ENCODE peak calls at places on chromosomes 4 and X, in four cellular contexts. Y is PC-3, S is OCI-LY7, D is brain microvascular endothelial cell. E is an unnamed sample.

GRCh38 chrX:28177202-28177601 is 196.0 kb upstream of the DCAF8L1 start:
- DNase-seq in Y (peak; percentile 57), S (peak; percentile 0), D (no peak), E (peak; percentile 0)

GRCh38 chr4:74376888-74377483 is 12.0 kb downstream of the EREG start:
- DNase-seq in Y (peak; percentile 60), S (peak; percentile 11), D (peak; percentile 46), E (peak; percentile 62)

GRCh38 chr4:108651068-108651794 is 832 bp downstream of the OSTC start:
- DNase-seq in Y (peak; percentile 29), S (peak; percentile 45), D (peak; percentile 63), E (peak; percentile 35)

GRCh38 chr4:153375303-153375702 is 30.8 kb downstream of the MND1 start:
- DNase-seq in Y (no peak), S (no peak), D (no peak), E (no peak)

GRCh38 chr4:125268065-125268755 is 46.5 kb upstream of the FAT4 start:
- DNase-seq in Y (no peak), S (no peak), D (no peak), E (no peak)

GRCh38 chr4:165343353-165344191 is 16.1 kb downstream of the MSMO1 start:
- DNase-seq in Y (peak; percentile 55), S (peak; percentile 42), D (no peak), E (no peak)

GRCh38 chrX:115894087-115894486 is 276.5 kb upstream of the AGTR2 start:
- DNase-seq in Y (peak; percentile 65), S (no peak), D (peak; percentile 13), E (no peak)

GRCh38 chr4:102387552-102388150 is 42.4 kb upstream of the SLC39A8 start:
- DNase-seq in Y (no peak), S (no peak), D (no peak), E (no peak)

GRCh38 chr4:165874799-165875371 is 1.8 kb downstream of the TLL1 start:
- DNase-seq in Y (peak; percentile 61), S (no peak), D (no peak), E (peak; percentile 17)

GRCh38 chr4:1588306-1588705 is 95.8 kb downstream of the FAM53A start:
- DNase-seq in Y (no peak), S (no peak), D (no peak), E (no peak)

GRCh38 chr4:30757357-30757756 is 37.2 kb downstream of the PCDH7 start:
- DNase-seq in Y (peak; percentile 91), S (no peak), D (peak; percentile 72), E (peak; percentile 87)

GRCh38 chrX:793216-793770 is 162.7 kb downstream of the SHOX start:
- DNase-seq in Y (no peak), S (no peak), D (no peak), E (no peak)

GRCh38 chr4:16665942-16666586 is 232.4 kb downstream of the LDB2 start:
- DNase-seq in Y (no peak), S (no peak), D (no peak), E (no peak)

GRCh38 chrX:18252644-18253359 is 32.1 kb upstream of the BEND2 start:
- DNase-seq in Y (no peak), S (no peak), D (no peak), E (no peak)

GRCh38 chrX:70039758-70040157 is 10.0 kb downstream of the AWAT2 start:
- DNase-seq in Y (peak; percentile 31), S (no peak), D (no peak), E (no peak)

GRCh38 chrX:114611018-114611619 is 27.2 kb downstream of the HTR2C start:
- DNase-seq in Y (peak; percentile 65), S (peak; percentile 27), D (peak; percentile 28), E (peak; percentile 7)

GRCh38 chr4:128302775-128303174 is 15.2 kb upstream of the PGRMC2 start:
- DNase-seq in Y (no peak), S (no peak), D (no peak), E (no peak)

GRCh38 chr4:138898282-138898681 is 117.3 kb upstream of the NOCT start:
- DNase-seq in Y (no peak), S (no peak), D (peak; percentile 19), E (no peak)

GRCh38 chrX:2705461-2705860 is 14.4 kb downstream of the CD99 start:
- DNase-seq in Y (no peak), S (no peak), D (no peak), E (no peak)

GRCh38 chr4:29304595-29304994 is 1415.6 kb upstream of the PCDH7 start:
- DNase-seq in Y (no peak), S (no peak), D (no peak), E (no peak)

GRCh38 chrX:40845331-40845911 is 110.1 kb upstream of the MED14 start:
- DNase-seq in Y (peak; percentile 14), S (no peak), D (peak; percentile 90), E (no peak)

GRCh38 chrX:149909324-149910177 is 19.8 kb upstream of the HSFX4 start:
- DNase-seq in Y (no peak), S (no peak), D (no peak), E (no peak)

GRCh38 chr4:143025111-143025704 is 159.5 kb upstream of the USP38 start:
- DNase-seq in Y (peak; percentile 55), S (no peak), D (peak; percentile 17), E (no peak)

GRCh38 chr4:149699642-149700041 is 116.0 kb downstream of the IQCM start:
- DNase-seq in Y (no peak), S (no peak), D (no peak), E (no peak)

GRCh38 chrX:19990225-19990518 is 689 bp downstream of the BCLAF3 start:
- DNase-seq in Y (peak; percentile 2), S (no peak), D (no peak), E (peak; percentile 2)

GRCh38 chr4:82560853-82561744 is 689 bp downstream of the TMEM150C start:
- DNase-seq in Y (no peak), S (no peak), D (no peak), E (no peak)

GRCh38 chr4:159272341-159273125 is 169.7 kb downstream of the RAPGEF2 start:
- DNase-seq in Y (no peak), S (no peak), D (no peak), E (no peak)

GRCh38 chr4:26826721-26827120 is 33.9 kb upstream of the STIM2 start:
- DNase-seq in Y (no peak), S (peak; percentile 96), D (peak; percentile 26), E (no peak)

GRCh38 chr4:76897522-76898384 is at the start of gene SOWAHB:
- DNase-seq in Y (peak; percentile 84), S (no peak), D (no peak), E (peak; percentile 63)

GRCh38 chrX:148417934-148418333 is 82.5 kb upstream of the AFF2 start:
- DNase-seq in Y (no peak), S (no peak), D (no peak), E (no peak)

GRCh38 chr4:164508836-164509235 is 245.1 kb upstream of the SMIM31 start:
- DNase-seq in Y (no peak), S (no peak), D (no peak), E (no peak)

GRCh38 chr4:112515278-112516075 is 503 bp downstream of the NEUROG2 start:
- DNase-seq in Y (peak; percentile 18), S (peak; percentile 35), D (peak; percentile 18), E (no peak)

GRCh38 chrX:134396174-134396573 is 63.8 kb upstream of the HPRT1 start:
- DNase-seq in Y (peak; percentile 37), S (peak; percentile 8), D (no peak), E (peak; percentile 10)

GRCh38 chr4:102815981-102816380 is 11.4 kb downstream of the UBE2D3 start:
- DNase-seq in Y (peak; percentile 79), S (no peak), D (peak; percentile 69), E (peak; percentile 77)

GRCh38 chr4:144174401-144175067 is 34.0 kb upstream of the GYPA start:
- DNase-seq in Y (peak; percentile 81), S (peak; percentile 54), D (peak; percentile 49), E (peak; percentile 28)

GRCh38 chr4:119207051-119207450 is 5.5 kb upstream of the USP53 start:
- DNase-seq in Y (no peak), S (no peak), D (peak; percentile 59), E (no peak)
- TF ChIP-seq CTCF in Y (no peak), S (no peak), D (no peak), E (no peak)

GRCh38 chr4:12409507-12410190 is 981.0 kb upstream of the HS3ST1 start:
- DNase-seq in Y (peak; percentile 50), S (no peak), D (no peak), E (peak; percentile 45)
- TF ChIP-seq CTCF in Y (peak; percentile 30), S (no peak), D (no peak), E (peak; percentile 29)

DNA sequence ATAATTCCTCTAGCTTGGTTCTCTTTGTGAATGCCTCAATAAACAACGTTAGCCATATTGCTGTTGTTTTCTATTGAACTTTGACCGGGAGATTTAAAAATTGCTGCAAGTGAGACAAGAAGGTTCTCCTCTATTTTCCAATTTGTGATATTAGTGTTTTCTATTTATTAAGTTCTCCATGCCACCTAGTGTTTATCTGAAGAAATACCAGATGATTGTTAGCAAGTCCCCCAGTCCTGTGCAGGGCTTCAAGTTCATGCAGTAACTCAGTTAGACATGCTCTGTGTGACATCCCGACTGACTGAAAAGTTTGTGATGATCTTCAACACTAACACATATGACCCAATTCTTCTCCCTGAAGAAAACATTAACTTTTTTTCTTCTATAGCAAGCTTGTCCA is 31.5 kb upstream of the TFDP3 start:
- DNase-seq in Y (peak; percentile 44), S (no peak), D (no peak), E (peak; percentile 15)
- TF ChIP-seq CTCF in Y (peak; percentile 53), S (no peak), D (peak; percentile 10), E (no peak)

GRCh38 chrX:54248309-54248708 is 65.3 kb upstream of the FAM120C start:
- DNase-seq in Y (peak; percentile 61), S (peak; percentile 38), D (no peak), E (peak; percentile 4)
- TF ChIP-seq CTCF in Y (peak; percentile 65), S (peak; percentile 65), D (no peak), E (peak; percentile 34)

E was measured in RWPE1.